ENCODE peak calls at places on chromosomes 16 and 17, in four cellular contexts. R is pancreas, J is ascending aorta, S is thyroid gland. N is an unnamed sample.

GRCh38 chr17:4721203-4722135 is 9.8 kb upstream of the MED11 start:
- DNase-seq in R (peak; percentile 86), S (no peak), J (no peak), N (peak; percentile 92)

GRCh38 chr17:82435103-82435502 is 15.4 kb downstream of the CYBC1 start:
- DNase-seq in S (no peak), R (no peak), J (no peak), N (no peak)

GRCh38 chr17:57481901-57482300 is 225.6 kb downstream of the MSI2 start:
- DNase-seq in R (no peak), S (no peak), J (no peak), N (no peak)

GRCh38 chr16:25045696-25046381 is 30.7 kb upstream of the ARHGAP17 start:
- DNase-seq in J (no peak), R (no peak), S (no peak), N (no peak)

GRCh38 chr17:46274238-46274637 is 20.7 kb upstream of the LRRC37A start:
- DNase-seq in J (no peak), R (no peak), S (no peak), N (no peak)

GRCh38 chr16:75238132-75238852 is 13.1 kb downstream of the BCAR1 start:
- DNase-seq in J (peak; percentile 67), S (peak; percentile 94), R (no peak), N (no peak)

GRCh38 chr17:42276359-42276608 is at the start of gene STAT5B:
- DNase-seq in J (no peak), S (peak; percentile 67), R (peak; percentile 65), N (no peak)

GRCh38 chr17:38441429-38442061 is 13.3 kb downstream of the ARHGAP23 start:
- DNase-seq in J (no peak), R (no peak), S (no peak), N (no peak)

GRCh38 chr16:50301626-50302471 is 35.5 kb downstream of the ADCY7 start:
- DNase-seq in R (peak; percentile 13), S (peak; percentile 58), J (no peak), N (no peak)

GRCh38 chr16:25966172-25967097 is 274.7 kb downstream of the HS3ST4 start:
- DNase-seq in J (no peak), S (no peak), R (no peak), N (no peak)

GRCh38 chr16:4500283-4500682 is 24.1 kb downstream of the HMOX2 start:
- DNase-seq in S (peak; percentile 43), J (no peak), R (no peak), N (no peak)

GRCh38 chr17:37530420-37530819 is 40.7 kb downstream of the DUSP14 start:
- DNase-seq in S (no peak), R (no peak), J (no peak), N (no peak)

GRCh38 chr16:81318711-81319110 is 3.9 kb downstream of the GAN start:
- DNase-seq in J (no peak), R (no peak), S (no peak), N (no peak)

GRCh38 chr16:27639588-27640276 is 89.8 kb downstream of the KATNIP start:
- DNase-seq in R (no peak), S (peak; percentile 32), J (no peak), N (no peak)

GRCh38 chr16:57846078-57846697 is 43.9 kb upstream of the KIFC3 start:
- DNase-seq in R (peak; percentile 78), S (no peak), J (no peak), N (no peak)

GRCh38 chr16:72848759-72849664 is 198.9 kb downstream of the ZFHX3 start:
- DNase-seq in R (peak; percentile 85), J (peak; percentile 78), S (peak; percentile 98), N (peak; percentile 65)

GRCh38 chr16:2526135-2526534 is 5.1 kb downstream of the CEMP1 start:
- DNase-seq in J (no peak), S (no peak), R (no peak), N (no peak)

GRCh38 chr16:68187505-68187904 is 48.4 kb downstream of the ESRP2 start:
- DNase-seq in J (no peak), S (no peak), R (no peak), N (no peak)

GRCh38 chr17:77691216-77692085 is 267.1 kb upstream of the TNRC6C start:
- DNase-seq in R (no peak), S (no peak), J (no peak), N (no peak)

GRCh38 chr16:7278636-7279035 is 54.0 kb upstream of the RBFOX1 start:
- DNase-seq in S (no peak), J (no peak), R (no peak), N (no peak)

GRCh38 chr17:31387438-31387837 is 4.0 kb upstream of the RAB11FIP4 start:
- DNase-seq in J (no peak), S (no peak), R (no peak), N (no peak)

GRCh38 chr16:20084624-20085226 is 11.0 kb upstream of the GPR139 start:
- DNase-seq in S (no peak), J (no peak), R (no peak), N (no peak)

GRCh38 chr16:4795181-4795827 is at the start of gene SMIM22:
- DNase-seq in R (peak; percentile 79), J (no peak), S (no peak), N (no peak)

GRCh38 chr16:66580605-66581209 is 1.4 kb downstream of the CMTM2 start:
- DNase-seq in J (no peak), R (no peak), S (no peak), N (peak; percentile 22)

GRCh38 chr16:53486230-53486629 is 16.8 kb downstream of the AKTIP start:
- DNase-seq in J (no peak), S (no peak), R (no peak), N (no peak)

GRCh38 chr16:67879462-67879861 is 5.2 kb upstream of the NRN1L start:
- DNase-seq in J (no peak), R (no peak), S (no peak), N (no peak)

GRCh38 chr17:63517825-63518534 is 5.2 kb upstream of the KCNH6 start:
- DNase-seq in J (no peak), S (no peak), R (no peak), N (no peak)

GRCh38 chr16:57446530-57447141 is 549 bp downstream of the CIAPIN1 start:
- DNase-seq in R (peak; percentile 29), S (peak; percentile 21), J (no peak), N (no peak)

GRCh38 chr17:6386041-6386630 is 48.8 kb downstream of the AIPL1 start:
- DNase-seq in J (no peak), S (no peak), R (no peak), N (no peak)

GRCh38 chr16:28212532-28212873 is 738 bp upstream of the XPO6 start:
- DNase-seq in J (no peak), R (no peak), S (no peak), N (no peak)

GRCh38 chr16:85583491-85584181 is 29.5 kb upstream of the GSE1 start:
- DNase-seq in J (no peak), R (no peak), S (no peak), N (no peak)

GRCh38 chr17:83176272-83176955 is 97.0 kb downstream of the METRNL start:
- DNase-seq in J (no peak), R (peak; percentile 10), S (no peak), N (no peak)

GRCh38 chr16:22222006-22222405 is 15.9 kb downstream of the EEF2K start:
- DNase-seq in R (no peak), J (no peak), S (no peak), N (no peak)

GRCh38 chr16:22220714-22221113 is 14.6 kb downstream of the EEF2K start:
- DNase-seq in R (no peak), S (no peak), J (peak; percentile 71), N (no peak)

GRCh38 chr16:22220076-22220453 is 14.0 kb downstream of the EEF2K start:
- DNase-seq in R (no peak), J (no peak), S (no peak), N (no peak)

GRCh38 chr16:22217890-22218730 is 12.0 kb downstream of the EEF2K start:
- DNase-seq in J (no peak), R (no peak), S (peak; percentile 56), N (no peak)

DNA sequence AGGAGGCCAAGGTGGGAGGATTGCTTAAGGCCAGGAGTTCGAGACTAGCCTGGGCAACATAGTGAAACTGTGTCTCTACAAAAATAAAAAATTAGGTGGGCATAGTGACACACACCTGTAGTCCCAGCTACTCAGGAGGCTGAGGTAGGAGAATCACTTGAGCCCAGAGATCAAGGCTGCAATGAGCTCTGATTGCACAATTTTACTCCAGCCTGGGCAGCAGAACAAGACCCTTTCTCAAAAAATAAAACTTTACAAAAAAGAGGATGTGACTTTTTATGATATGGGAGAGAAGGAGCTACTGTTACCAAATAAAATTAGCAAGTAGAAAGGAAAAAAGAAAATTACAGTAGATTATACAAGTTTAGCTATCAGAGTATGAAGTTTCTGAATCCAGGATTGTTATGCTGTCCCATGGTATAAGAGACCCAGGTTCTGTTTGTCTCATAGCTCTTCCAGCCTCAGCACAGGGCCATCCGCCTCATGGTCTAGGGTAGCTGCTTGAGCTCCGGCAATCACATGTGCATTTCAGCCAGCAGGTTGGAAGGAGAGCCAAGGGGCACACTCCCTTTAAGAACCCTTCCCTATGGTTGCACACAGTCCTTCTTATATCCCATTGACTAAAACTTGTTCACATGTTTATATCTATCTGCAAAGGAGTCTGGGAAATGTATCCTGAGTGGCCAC is 13.5 kb downstream of the EEF2K start:
- DNase-seq in R (no peak), S (no peak), J (no peak), N (no peak)
- TF ChIP-seq CTCF in R (no peak), S (no peak), J (no peak), N (no peak)

GRCh38 chr17:68468334-68468733 is 11.0 kb upstream of the WIPI1 start:
- DNase-seq in S (no peak), R (no peak), J (no peak), N (no peak)
- H3K4me3 ChIP-seq in S (no peak overlapping the region), R (no peak overlapping the region), J (no peak overlapping the region), N (no peak overlapping the region)

DNA sequence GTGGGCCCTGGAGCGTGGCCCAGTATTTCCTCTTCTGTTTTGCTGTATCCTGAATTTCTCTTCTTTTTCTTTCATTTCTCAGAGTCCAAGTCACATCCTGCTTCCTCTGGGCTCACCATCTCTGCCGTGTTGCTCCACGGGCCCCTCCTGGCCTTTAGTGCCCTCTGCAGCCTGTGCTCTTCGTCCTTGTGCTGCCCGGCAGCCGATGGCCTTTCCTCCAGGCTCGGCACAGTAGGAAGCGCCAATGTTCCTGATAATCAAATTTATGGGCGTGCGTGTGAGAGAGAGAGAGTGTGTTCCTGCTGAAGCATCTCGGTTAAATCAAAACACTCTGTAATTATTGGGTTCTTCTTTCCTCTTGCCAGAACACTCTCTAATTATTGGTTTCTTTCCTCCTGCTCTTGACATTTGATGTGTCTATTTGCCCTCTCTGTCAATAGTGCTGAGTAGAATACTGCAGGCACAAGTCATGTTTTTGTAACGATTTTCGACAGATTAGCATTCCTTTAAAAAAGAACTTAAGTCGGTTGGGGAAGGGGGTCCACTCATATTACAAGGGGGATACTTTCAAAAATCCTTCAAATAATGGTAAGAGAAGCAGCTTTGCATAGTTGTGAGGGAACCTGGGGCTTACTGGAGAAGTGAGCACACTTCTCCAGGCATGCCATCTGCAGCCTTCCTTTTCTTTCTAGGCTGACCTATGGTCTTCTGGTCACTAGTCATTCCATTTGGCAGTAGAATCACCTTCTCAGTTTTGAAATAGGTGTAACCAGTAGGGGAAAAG is 126.6 kb downstream of the RPTOR start:
- DNase-seq in J (no peak), S (no peak), R (no peak), N (peak; percentile 28)
- TF ChIP-seq CTCF in J (no peak), S (no peak), R (no peak), N (peak; percentile 30)

GRCh38 chr16:89199241-89200123 is 855 bp downstream of the SLC22A31 start:
- DNase-seq in J (no peak), R (peak; percentile 27), S (no peak), N (no peak)

GRCh38 chr16:89202422-89203215 is 2.3 kb upstream of the SLC22A31 start:
- DNase-seq in R (no peak), S (no peak), J (no peak), N (no peak)

GRCh38 chr16:89200124-89200849 is at the start of gene SLC22A31:
- DNase-seq in R (peak; percentile 42), S (no peak), J (no peak), N (no peak)

GRCh38 chr16:89200850-89201466 is 621 bp upstream of the SLC22A31 start:
- DNase-seq in J (no peak), R (peak; percentile 22), S (no peak), N (no peak)

GRCh38 chr16:89201467-89202377 is 1.4 kb upstream of the SLC22A31 start:
- DNase-seq in S (peak; percentile 41), R (peak; percentile 88), J (no peak), N (peak; percentile 30)
- H3K4me3 ChIP-seq in S (no peak overlapping the region), R (peak overlapping the region; percentile 47), J (peak overlapping the region; percentile 54), N (peak overlapping the region; percentile 61)

N was measured in LNCaP clone FGC.